ENCODE peak calls at places on chromosomes 16 and 17, in six cellular contexts. C is non-pigmented ciliary epithelial cell, O is endothelial cell, N is Peyer's patch, E is ascending aorta, W is occipital lobe. K is an unnamed sample.

GRCh38 chr17:56833023-56833811 is 503 bp downstream of the C17orf67 start:
- DNase-seq in C (peak), O (peak), N (peak), E (peak), W (peak), K (peak)

GRCh38 chr17:80195671-80196529 is 24.2 kb downstream of the SGSH start:
- DNase-seq in C (no peak), O (peak), N (no peak), E (no peak), W (no peak), K (no peak)

GRCh38 chr16:75745242-75745641 is 19.0 kb upstream of the CPHXL start:
- DNase-seq in C (no peak), O (no peak), N (no peak), E (no peak), W (no peak), K (no peak)

GRCh38 chr17:64028874-64029464 is 8.5 kb upstream of the ICAM2 start:
- DNase-seq in C (peak), O (peak), N (peak), E (peak), W (no peak), K (no peak)

GRCh38 chr17:18033442-18034099 is 5.4 kb downstream of the ATPAF2 start:
- DNase-seq in C (peak), O (peak), N (peak), E (peak), W (no peak), K (peak)

GRCh38 chr17:8707232-8707590 is 37.4 kb downstream of the CCDC42 start:
- DNase-seq in C (no peak), O (no peak), N (no peak), E (peak), W (no peak), K (no peak)

GRCh38 chr16:85762970-85763369 is 12.1 kb upstream of the C16orf74 start:
- DNase-seq in C (no peak), O (no peak), N (no peak), E (no peak), W (no peak), K (no peak)

GRCh38 chr16:17437142-17437720 is 33.5 kb downstream of the XYLT1 start:
- DNase-seq in C (no peak), O (no peak), N (no peak), E (no peak), W (no peak), K (no peak)

GRCh38 chr17:83195330-83196087 is 116.1 kb downstream of the METRNL start:
- DNase-seq in C (no peak), O (no peak), N (peak), E (peak), W (no peak), K (peak)

GRCh38 chr17:65696739-65697394 is 135.4 kb upstream of the AXIN2 start:
- DNase-seq in C (peak), O (no peak), N (no peak), E (no peak), W (no peak), K (no peak)

GRCh38 chr17:17416007-17416399 is 60.8 kb upstream of the MED9 start:
- DNase-seq in C (no peak), O (no peak), N (no peak), E (no peak), W (peak), K (no peak)

K was measured in GOT3.